ENCODE peak calls at places on chromosomes 3 and 15, in seven cellular contexts. M, F, J, H, O, E and N are unnamed samples.

GRCh38 chr3:90091557-90091956 is 984.1 kb downstream of the EPHA3 start:
- DNase-seq in M (peak), F (no peak), J (peak), H (peak), O (no peak), E (peak), N (no peak)

GRCh38 chr3:144499346-144499745 is 527.7 kb downstream of the DIPK2A start:
- DNase-seq in M (no peak), F (no peak), J (no peak), H (no peak), O (no peak), E (no peak), N (no peak)

GRCh38 chr3:28936154-28936553 is 344.7 kb upstream of the RBMS3 start:
- DNase-seq in M (no peak), F (no peak), J (no peak), H (no peak), O (no peak), E (no peak), N (no peak)

GRCh38 chr15:41985236-41986160 is 13.1 kb upstream of the EHD4 start:
- DNase-seq in M (no peak), F (no peak), J (no peak), H (no peak), O (no peak), E (no peak), N (no peak)

GRCh38 chr15:74836846-74837245 is 6.1 kb downstream of the ULK3 start:
- DNase-seq in M (no peak), F (no peak), J (no peak), H (no peak), O (no peak), E (no peak), N (no peak)

GRCh38 chr3:346186-346585 is 149.6 kb downstream of the CHL1 start:
- DNase-seq in M (no peak), F (no peak), J (no peak), H (no peak), O (no peak), E (no peak), N (peak)

GRCh38 chr3:152026033-152026556 is 152.7 kb downstream of the SUCNR1 start:
- DNase-seq in M (no peak), F (no peak), J (no peak), H (no peak), O (no peak), E (peak), N (peak)

GRCh38 chr3:85781806-85782205 is 823.0 kb downstream of the CADM2 start:
- DNase-seq in M (no peak), F (no peak), J (no peak), H (no peak), O (no peak), E (no peak), N (no peak)

GRCh38 chr3:183584246-183584913 is 28.9 kb upstream of the KLHL6 start:
- DNase-seq in M (peak), F (peak), J (peak), H (peak), O (no peak), E (peak), N (no peak)

GRCh38 chr15:39704684-39705083 is 78.0 kb downstream of the FSIP1 start:
- DNase-seq in M (peak), F (no peak), J (no peak), H (no peak), O (no peak), E (peak), N (no peak)

GRCh38 chr15:63362196-63362595 is 19.4 kb downstream of the CA12 start:
- DNase-seq in M (no peak), F (peak), J (peak), H (no peak), O (no peak), E (peak), N (no peak)

GRCh38 chr3:69370156-69370944 is 15.5 kb downstream of the FRMD4B start:
- DNase-seq in M (no peak), F (peak), J (peak), H (peak), O (peak), E (no peak), N (no peak)

GRCh38 chr3:133206921-133207320 is 168.7 kb downstream of the TMEM108 start:
- DNase-seq in M (peak), F (no peak), J (no peak), H (no peak), O (no peak), E (no peak), N (no peak)

GRCh38 chr3:155363690-155364070 is 70.2 kb upstream of the STRIT1 start:
- DNase-seq in M (peak), F (no peak), J (no peak), H (no peak), O (no peak), E (no peak), N (no peak)

GRCh38 chr3:62211675-62212429 is 161.5 kb downstream of the FEZF2 start:
- DNase-seq in M (peak), F (no peak), J (no peak), H (no peak), O (no peak), E (no peak), N (no peak)

GRCh38 chr15:67776600-67776999 is 48.7 kb upstream of the SKOR1 start:
- DNase-seq in M (no peak), F (no peak), J (no peak), H (no peak), O (no peak), E (peak), N (no peak)

GRCh38 chr3:96700322-96701315 is 113.8 kb upstream of the EPHA6 start:
- DNase-seq in M (peak), F (no peak), J (no peak), H (no peak), O (no peak), E (no peak), N (no peak)

GRCh38 chr3:197753263-197753662 is 3.6 kb downstream of the FYTTD1 start:
- DNase-seq in M (peak), F (no peak), J (no peak), H (no peak), O (no peak), E (no peak), N (no peak)

GRCh38 chr15:69607101-69607500 is 154.5 kb downstream of the RPLP1 start:
- DNase-seq in M (peak), F (no peak), J (no peak), H (no peak), O (no peak), E (peak), N (no peak)

GRCh38 chr3:132788299-132788698 is 66.1 kb upstream of the NPHP3 start:
- DNase-seq in M (no peak), F (no peak), J (no peak), H (no peak), O (no peak), E (peak), N (no peak)

GRCh38 chr3:42526616-42527367 is 24.3 kb downstream of the VIPR1 start:
- DNase-seq in M (no peak), F (no peak), J (no peak), H (no peak), O (no peak), E (no peak), N (no peak)

GRCh38 chr3:32951410-32951811 is at the start of gene CCR4:
- DNase-seq in M (no peak), F (no peak), J (no peak), H (no peak), O (no peak), E (no peak), N (no peak)

GRCh38 chr15:40999190-40999589 is 45.9 kb downstream of the CHAC1 start:
- DNase-seq in M (no peak), F (no peak), J (no peak), H (no peak), O (no peak), E (no peak), N (peak)

GRCh38 chr3:192830279-192831110 is 87.2 kb downstream of the MB21D2 start:
- DNase-seq in M (no peak), F (no peak), J (no peak), H (no peak), O (no peak), E (no peak), N (no peak)

GRCh38 chr15:60787737-60788513 is 309.0 kb upstream of the ICE2 start:
- DNase-seq in M (no peak), F (no peak), J (no peak), H (no peak), O (no peak), E (peak), N (no peak)

GRCh38 chr15:67296188-67296587 is 41.6 kb downstream of the IQCH start:
- DNase-seq in M (peak), F (no peak), J (no peak), H (no peak), O (no peak), E (no peak), N (no peak)

GRCh38 chr3:186180891-186181471 is 72.1 kb upstream of the ETV5 start:
- DNase-seq in M (no peak), F (no peak), J (no peak), H (no peak), O (no peak), E (no peak), N (no peak)

GRCh38 chr3:177475266-177475665 is 278.0 kb upstream of the TBL1XR1 start:
- DNase-seq in M (no peak), F (no peak), J (no peak), H (no peak), O (no peak), E (no peak), N (no peak)

GRCh38 chr3:177474652-177475051 is 277.4 kb upstream of the TBL1XR1 start:
- DNase-seq in M (no peak), F (no peak), J (no peak), H (no peak), O (no peak), E (no peak), N (no peak)

GRCh38 chr3:177473903-177474302 is 276.6 kb upstream of the TBL1XR1 start:
- DNase-seq in M (no peak), F (no peak), J (no peak), H (no peak), O (no peak), E (no peak), N (no peak)

GRCh38 chr3:177471733-177472480 is 274.6 kb upstream of the TBL1XR1 start:
- DNase-seq in M (no peak), F (no peak), J (no peak), H (no peak), O (no peak), E (no peak), N (no peak)

DNA sequence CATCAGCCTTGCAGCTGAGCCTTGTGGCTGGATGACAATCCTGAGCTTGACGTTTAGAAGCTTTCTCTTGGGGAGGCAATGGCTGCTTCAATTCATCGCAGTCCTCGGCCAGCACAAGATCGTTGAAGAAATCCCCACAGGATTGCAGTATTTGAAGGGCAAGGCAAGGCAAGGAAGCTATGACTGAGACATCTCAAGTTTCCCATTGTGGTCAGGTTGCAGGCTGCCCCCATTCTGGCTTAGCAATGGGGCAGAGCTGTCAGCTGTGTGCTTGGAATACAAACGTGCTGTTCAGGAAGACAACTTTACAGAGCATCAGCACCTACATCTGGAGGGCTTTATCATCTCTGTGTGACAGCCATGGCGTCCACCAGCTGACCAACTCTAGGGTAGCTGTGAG is 275.9 kb upstream of the TBL1XR1 start:
- DNase-seq in M (no peak), F (no peak), J (no peak), H (no peak), O (no peak), E (peak), N (no peak)
- H3K27ac ChIP-seq in M (no peak), F (no peak), J (no peak), H (peak), O (no peak), E (no peak), N (no peak)

GRCh38 chr3:105857963-105858362 is 10.8 kb downstream of the CBLB start:
- DNase-seq in M (no peak), F (no peak), J (no peak), H (no peak), O (no peak), E (no peak), N (no peak)

GRCh38 chr3:105856605-105857004 is 12.2 kb downstream of the CBLB start:
- DNase-seq in M (no peak), F (no peak), J (no peak), H (no peak), O (no peak), E (no peak), N (no peak)

GRCh38 chr3:105863608-105864007 is 5.2 kb downstream of the CBLB start:
- DNase-seq in M (no peak), F (no peak), J (no peak), H (no peak), O (no peak), E (no peak), N (no peak)

GRCh38 chr3:105862217-105862616 is 6.6 kb downstream of the CBLB start:
- DNase-seq in M (no peak), F (no peak), J (no peak), H (no peak), O (no peak), E (no peak), N (no peak)

DNA sequence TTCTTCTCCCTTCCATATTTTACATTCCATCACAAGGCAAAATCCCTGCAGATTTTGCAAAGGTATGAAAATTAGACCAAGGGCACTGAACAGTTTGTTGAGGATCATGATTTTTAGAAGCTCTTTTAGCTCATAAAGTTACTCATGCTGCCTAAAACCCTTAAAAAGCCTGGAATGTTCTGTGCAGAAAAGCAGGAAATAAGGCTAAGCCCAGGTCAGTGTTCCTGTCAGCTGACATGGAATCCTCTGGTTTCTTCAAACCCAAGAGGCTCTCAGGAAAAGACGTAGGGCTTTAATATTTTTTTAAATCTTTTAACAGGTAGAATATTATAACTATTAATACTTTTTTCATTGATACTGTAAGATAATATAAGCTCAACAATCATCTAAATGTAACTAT is 8.2 kb downstream of the CBLB start:
- DNase-seq in M (no peak), F (no peak), J (no peak), H (no peak), O (no peak), E (no peak), N (no peak)
- H3K27ac ChIP-seq in M (no peak), F (no peak), J (peak), H (no peak), O (no peak), E (no peak), N (no peak)

DNA sequence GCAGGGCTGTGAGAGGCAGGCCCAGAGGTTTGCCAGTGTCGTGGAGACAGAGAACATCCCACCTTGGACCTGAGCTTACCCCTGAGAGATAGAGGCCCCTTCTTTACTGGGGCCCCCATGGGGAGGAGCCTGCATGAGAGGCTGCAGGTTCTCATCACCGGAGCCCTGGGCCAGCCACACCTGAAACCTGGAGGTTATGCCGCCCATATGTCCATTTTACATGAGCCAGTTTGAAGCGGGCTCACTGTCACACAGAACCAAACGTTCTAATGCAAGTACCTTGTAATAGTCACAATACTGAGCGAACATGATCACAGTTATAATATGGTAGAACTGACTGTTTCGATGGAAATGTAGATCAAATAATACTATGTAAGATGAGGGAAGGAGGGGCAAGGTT is 6.3 kb upstream of the IQSEC1 start:
- DNase-seq in M (no peak), F (no peak), J (no peak), H (no peak), O (no peak), E (no peak), N (no peak)
- H3K27ac ChIP-seq in M (no peak), F (no peak), J (no peak), H (peak), O (no peak), E (no peak), N (no peak)

GRCh38 chr3:16510620-16511319 is 2.7 kb downstream of the RFTN1 start:
- DNase-seq in M (no peak), F (no peak), J (no peak), H (no peak), O (no peak), E (no peak), N (no peak)
- H3K27ac ChIP-seq in M (no peak), F (peak), J (peak), H (no peak), O (no peak), E (peak), N (no peak)

GRCh38 chr3:187261541-187261969 is 30.0 kb downstream of the MASP1 start:
- DNase-seq in M (no peak), F (no peak), J (no peak), H (no peak), O (no peak), E (no peak), N (no peak)
- H3K27ac ChIP-seq in M (no peak), F (no peak), J (no peak), H (no peak), O (no peak), E (no peak), N (no peak)

GRCh38 chr3:53890726-53891499 is 746 bp downstream of the SELENOK start:
- DNase-seq in M (peak), F (no peak), J (no peak), H (no peak), O (no peak), E (peak), N (no peak)
- H3K27ac ChIP-seq in M (no peak), F (peak), J (peak), H (peak), O (peak), E (peak), N (peak)

GRCh38 chr3:124890573-124891190 is 3.5 kb upstream of the ITGB5 start:
- DNase-seq in M (no peak), F (no peak), J (no peak), H (no peak), O (no peak), E (no peak), N (no peak)
- H3K27ac ChIP-seq in M (peak), F (no peak), J (no peak), H (no peak), O (no peak), E (no peak), N (peak)

GRCh38 chr3:52030725-52031330 is 25.5 kb downstream of the DUSP7 start:
- DNase-seq in M (no peak), F (no peak), J (no peak), H (no peak), O (no peak), E (no peak), N (peak)

GRCh38 chr3:52031896-52032295 is 24.5 kb downstream of the DUSP7 start:
- DNase-seq in M (no peak), F (no peak), J (no peak), H (no peak), O (no peak), E (no peak), N (no peak)

GRCh38 chr3:52029053-52029452 is 27.3 kb downstream of the DUSP7 start:
- DNase-seq in M (no peak), F (no peak), J (no peak), H (no peak), O (no peak), E (no peak), N (no peak)

GRCh38 chr3:52028572-52028971 is 27.8 kb downstream of the DUSP7 start:
- DNase-seq in M (no peak), F (no peak), J (peak), H (peak), O (no peak), E (no peak), N (no peak)

GRCh38 chr3:52029535-52029934 is 26.8 kb downstream of the DUSP7 start:
- DNase-seq in M (no peak), F (no peak), J (no peak), H (no peak), O (no peak), E (no peak), N (no peak)
- H3K27ac ChIP-seq in M (no peak), F (no peak), J (peak), H (peak), O (no peak), E (no peak), N (no peak)

GRCh38 chr3:30604566-30604965 is 1.8 kb upstream of the TGFBR2 start:
- DNase-seq in M (no peak), F (no peak), J (no peak), H (no peak), O (no peak), E (no peak), N (no peak)

GRCh38 chr3:30605706-30606300 is 598 bp upstream of the TGFBR2 start:
- DNase-seq in M (no peak), F (no peak), J (no peak), H (no peak), O (no peak), E (no peak), N (no peak)

GRCh38 chr3:30602946-30603345 is 3.5 kb upstream of the TGFBR2 start:
- DNase-seq in M (no peak), F (no peak), J (no peak), H (no peak), O (no peak), E (no peak), N (no peak)

GRCh38 chr3:30605005-30605404 is 1.4 kb upstream of the TGFBR2 start:
- DNase-seq in M (no peak), F (no peak), J (no peak), H (no peak), O (no peak), E (no peak), N (no peak)

GRCh38 chr3:30604091-30604490 is 2.3 kb upstream of the TGFBR2 start:
- DNase-seq in M (no peak), F (no peak), J (no peak), H (no peak), O (no peak), E (no peak), N (no peak)
- H3K27ac ChIP-seq in M (no peak), F (no peak), J (peak), H (no peak), O (peak), E (no peak), N (no peak)

DNA sequence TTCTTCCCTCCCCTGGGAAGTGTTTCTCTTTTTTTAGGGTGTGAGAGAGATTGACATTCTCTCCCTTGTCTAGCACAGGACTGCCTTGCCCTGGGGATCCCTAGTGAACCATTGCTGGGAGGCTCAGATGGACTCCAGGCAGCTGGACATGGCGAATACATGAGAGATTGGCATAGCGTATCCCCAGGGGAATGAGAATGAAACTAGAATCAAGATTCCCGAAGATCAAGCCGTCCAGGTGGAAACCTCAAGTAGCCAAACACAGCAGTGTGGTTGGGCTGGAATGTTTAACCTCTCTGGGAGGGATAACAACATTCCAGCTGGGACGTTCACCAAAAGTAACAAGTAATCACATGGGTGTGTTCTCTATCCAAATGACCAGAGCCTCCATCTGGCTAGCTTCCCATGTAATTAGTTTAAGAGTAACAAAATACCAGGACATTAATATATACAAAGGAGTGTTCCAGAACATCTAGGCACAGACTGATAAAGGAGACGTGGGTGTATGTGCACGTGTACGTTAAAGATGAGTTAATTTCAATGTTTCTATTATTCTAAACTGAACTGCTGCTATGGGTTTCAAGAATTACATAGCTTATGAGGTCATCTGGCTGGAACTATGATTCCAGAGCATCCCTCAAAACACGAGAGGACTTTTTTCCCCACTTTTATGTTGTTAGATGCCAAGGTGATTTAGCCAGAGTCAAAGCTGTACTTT is 118.5 kb upstream of the NR2E3 start:
- DNase-seq in M (peak), F (no peak), J (no peak), H (no peak), O (no peak), E (peak), N (no peak)
- H3K27ac ChIP-seq in M (no peak), F (no peak), J (peak), H (peak), O (peak), E (no peak), N (peak)